ENCODE peak calls at places on chromosome 1, in nine cellular contexts. I is AG09319; Y is NCI-H2029; K is uterus; P is activated CD4-positive, alpha-beta T cell treated with anti-CD3 and anti-CD28 coated beads, Interleukin-2, amount 10 ng/mL, durations not matched to agents 7 days and 5 days; L is stimulated activated CD4-positive, alpha-beta T cell treated with anti-CD3 and anti-CD28 coated beads, TNF-alpha, amount 100 ng/mL, for 48 hours; G is heart right ventricle; W is glomerular endothelial cell; S is AG04450. R is an unnamed sample.

GRCh38 chr1:204043680-204044079 is 29.2 kb upstream of the SOX13 start:
- DNase-seq in G (peak; percentile 17), P (no peak), I (no peak), K (no peak), L (no peak), S (no peak), W (no peak), Y (no peak), R (no peak)

GRCh38 chr1:14429577-14429976 is 168.9 kb upstream of the KAZN start:
- DNase-seq in I (no peak), Y (no peak), G (no peak), W (no peak), P (no peak), K (no peak), L (no peak), S (no peak), R (no peak)

GRCh38 chr1:2193514-2194251 is 889 bp downstream of the FAAP20 start:
- DNase-seq in L (no peak), P (no peak), I (no peak), W (no peak), G (no peak), K (no peak), S (no peak), Y (no peak), R (no peak)

GRCh38 chr1:2528966-2529750 is 905 bp downstream of the HES5 start:
- DNase-seq in I (no peak), P (peak; percentile 33), Y (no peak), K (no peak), W (no peak), S (no peak), G (no peak), L (no peak), R (peak; percentile 79)

GRCh38 chr1:238186887-238187574 is 296.3 kb upstream of the ZP4 start:
- DNase-seq in K (no peak), S (no peak), Y (no peak), W (no peak), L (no peak), P (no peak), G (no peak), I (no peak), R (no peak)

GRCh38 chr1:175287377-175287776 is 94.8 kb upstream of the KIAA0040 start:
- DNase-seq in P (peak; percentile 12), Y (no peak), I (no peak), L (peak; percentile 5), K (no peak), S (no peak), W (no peak), G (no peak), R (no peak)

GRCh38 chr1:91065337-91065736 is 43.5 kb upstream of the ZNF644 start:
- DNase-seq in L (no peak), S (no peak), P (no peak), I (no peak), K (no peak), Y (no peak), G (no peak), W (no peak), R (no peak)

GRCh38 chr1:180935326-180936109 is 22.8 kb downstream of the KIAA1614 start:
- DNase-seq in Y (no peak), W (no peak), I (no peak), K (no peak), L (no peak), P (no peak), S (no peak), G (no peak), R (no peak)

GRCh38 chr1:212600980-212601379 is 7.6 kb upstream of the ATF3 start:
- DNase-seq in L (no peak), G (no peak), Y (no peak), W (no peak), K (no peak), S (no peak), P (no peak), I (peak; percentile 59), R (peak; percentile 24)

GRCh38 chr1:56920551-56920950 is 45.3 kb downstream of the C8B start:
- DNase-seq in K (no peak), G (no peak), Y (no peak), L (no peak), P (no peak), S (no peak), W (no peak), I (no peak), R (no peak)

R was measured in foreskin melanocyte.